ENCODE peak calls at places on chromosome 13, in six cellular contexts. N is aorta, F is NCI-H2029, L is fibroblast of mammary gland, R is cardiac fibroblast, H is left ventricle myocardium superior. X is an unnamed sample.

GRCh38 chr13:39765801-39766463 is 110.5 kb downstream of the COG6 start:
- DNase-seq in L (peak), R (peak), H (peak), F (peak), N (no peak), X (no peak)

GRCh38 chr13:26541678-26542553 is 15.6 kb upstream of the WASF3 start:
- DNase-seq in L (no peak), N (no peak), H (no peak), F (no peak), R (no peak), X (no peak)

GRCh38 chr13:22168437-22168836 is 497.6 kb downstream of the FGF9 start:
- DNase-seq in F (no peak), N (no peak), L (no peak), R (no peak), H (no peak), X (no peak)

GRCh38 chr13:111115051-111115840 is at the start of gene ARHGEF7:
- DNase-seq in L (no peak), N (no peak), F (peak), R (no peak), H (peak), X (no peak)

GRCh38 chr13:55815458-55816033 is 1325.2 kb upstream of the PRR20A start:
- DNase-seq in R (no peak), L (no peak), F (no peak), H (no peak), N (no peak), X (no peak)

GRCh38 chr13:60970736-60971135 is 444.9 kb downstream of the PCDH20 start:
- DNase-seq in H (no peak), F (no peak), N (no peak), R (no peak), L (no peak), X (no peak)

GRCh38 chr13:82407321-82407720 is 1475.0 kb downstream of the SLITRK1 start:
- DNase-seq in N (no peak), L (no peak), H (no peak), F (no peak), R (no peak), X (no peak)

GRCh38 chr13:66994097-66994496 is 236.0 kb downstream of the PCDH9 start:
- DNase-seq in H (peak), N (peak), F (no peak), L (peak), R (peak), X (no peak)

GRCh38 chr13:57588639-57589038 is 42.9 kb upstream of the PCDH17 start:
- DNase-seq in N (no peak), R (no peak), H (no peak), L (no peak), F (no peak), X (no peak)

GRCh38 chr13:95059306-95059705 is 241.9 kb downstream of the ABCC4 start:
- DNase-seq in N (no peak), F (no peak), L (no peak), H (no peak), R (no peak), X (no peak)

X was measured in activated CD8-positive, alpha-beta memory T cell treated with anti-CD3 and anti-CD28 coated beads for 1 hour.